ENCODE peak calls at places on chromosome 3, in four cellular contexts. N, J, E and Y are unnamed samples.

GRCh38 chr3:67329358-67329757 is 325.1 kb downstream of the SUCLG2 start:
- DNase-seq in E (peak), J (no peak), N (no peak), Y (no peak)

GRCh38 chr3:48952510-48953118 is 34.0 kb downstream of the ARIH2 start:
- DNase-seq in N (no peak), E (no peak), J (no peak), Y (no peak)

GRCh38 chr3:33438871-33439270 is 1.3 kb downstream of the UBP1 start:
- DNase-seq in E (no peak), N (no peak), J (no peak), Y (no peak)

GRCh38 chr3:16884748-16885587 is at the start of gene PLCL2:
- DNase-seq in J (peak), N (peak), E (no peak), Y (peak)

GRCh38 chr3:123629747-123630047 is 44.8 kb upstream of the HACD2 start:
- DNase-seq in N (no peak), J (no peak), E (no peak), Y (no peak)

GRCh38 chr3:24128195-24129005 is 183.3 kb downstream of the NR1D2 start:
- DNase-seq in N (no peak), E (no peak), J (no peak), Y (no peak)

GRCh38 chr3:60742606-60743145 is 508.6 kb downstream of the FHIT start:
- DNase-seq in E (no peak), J (no peak), N (no peak), Y (no peak)

GRCh38 chr3:196757876-196758739 is 18.5 kb downstream of the PAK2 start:
- DNase-seq in N (no peak), J (no peak), E (no peak), Y (no peak)

GRCh38 chr3:21500834-21501233 is 250.2 kb downstream of the ZNF385D start:
- DNase-seq in E (no peak), J (no peak), N (no peak), Y (no peak)

GRCh38 chr3:35305406-35305805 is 333.9 kb upstream of the ARPP21 start:
- DNase-seq in J (no peak), N (no peak), E (no peak), Y (no peak)

GRCh38 chr3:117217837-117218236 is 508.3 kb downstream of the TUSC7 start:
- DNase-seq in N (no peak), E (no peak), J (no peak), Y (no peak)

GRCh38 chr3:31232049-31233040 is 300.4 kb upstream of the STT3B start:
- DNase-seq in J (peak), N (no peak), E (no peak), Y (no peak)

GRCh38 chr3:177336841-177337430 is 139.7 kb upstream of the TBL1XR1 start:
- DNase-seq in N (no peak), J (no peak), E (no peak), Y (no peak)

GRCh38 chr3:177340243-177340830 is 143.1 kb upstream of the TBL1XR1 start:
- DNase-seq in N (no peak), E (no peak), J (no peak), Y (no peak)

GRCh38 chr3:177338697-177339219 is 141.5 kb upstream of the TBL1XR1 start:
- DNase-seq in N (peak), E (no peak), J (peak), Y (no peak)

GRCh38 chr3:177335728-177336127 is 138.4 kb upstream of the TBL1XR1 start:
- DNase-seq in N (no peak), E (no peak), J (no peak), Y (no peak)

GRCh38 chr3:177337548-177338331 is 140.5 kb upstream of the TBL1XR1 start:
- DNase-seq in J (no peak), N (no peak), E (peak), Y (no peak)
- TF ChIP-seq SPI1 in J (no peak), N (no peak), E (no peak), Y (no peak)

DNA sequence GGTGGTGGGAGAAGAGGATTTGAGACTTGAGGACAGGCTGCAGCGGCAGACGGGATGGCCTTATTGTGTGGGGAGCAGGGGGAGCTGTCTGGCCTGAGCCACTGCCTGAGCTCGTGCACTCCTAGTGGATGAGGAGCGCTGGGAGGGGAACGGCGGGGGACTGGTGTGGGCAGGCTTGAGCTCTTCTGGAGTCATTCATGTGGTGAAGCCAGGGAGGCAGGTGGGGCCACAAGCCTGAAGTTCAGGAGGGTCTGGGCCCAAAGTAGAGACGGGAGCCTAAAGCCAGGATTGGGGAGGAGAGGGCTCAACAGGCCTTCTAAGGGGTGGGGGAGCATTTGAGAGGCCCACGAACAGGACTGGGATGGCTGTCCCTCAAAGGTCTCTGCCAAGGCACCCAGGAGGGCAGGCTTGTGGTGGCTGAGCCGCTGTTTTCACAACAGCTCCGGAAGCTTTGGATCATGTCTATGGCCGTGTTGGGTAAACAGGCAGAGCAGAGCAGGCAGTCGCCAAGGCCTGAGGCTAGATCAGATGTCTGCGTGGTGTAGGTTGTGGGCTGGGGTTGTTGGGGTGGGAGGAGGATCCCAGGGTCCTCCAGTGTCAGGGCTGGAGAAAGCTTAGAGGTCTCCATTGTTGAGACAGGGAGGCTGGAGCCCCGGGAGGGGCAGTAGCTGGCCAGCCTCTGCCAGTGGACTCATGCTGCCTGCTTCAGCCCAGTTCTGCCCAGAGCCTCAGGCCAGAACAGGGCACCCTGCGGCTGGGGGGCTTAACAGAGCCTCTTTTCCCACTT is 8.2 kb downstream of the PRKCD start:
- DNase-seq in J (peak), N (no peak), E (no peak), Y (no peak)
- TF ChIP-seq SPI1 in J (no peak), N (no peak), E (no peak), Y (no peak)

GRCh38 chr3:134362670-134363380 is 11.4 kb downstream of the AMOTL2 start:
- DNase-seq in N (no peak), J (no peak), E (no peak), Y (no peak)
- TF ChIP-seq SPI1 in N (no peak), J (no peak), E (no peak), Y (no peak)

GRCh38 chr3:157242836-157243235 is 82.9 kb upstream of the CCNL1 start:
- DNase-seq in J (no peak), E (no peak), N (no peak), Y (no peak)

GRCh38 chr3:157247391-157247790 is 87.4 kb upstream of the CCNL1 start:
- DNase-seq in J (no peak), N (no peak), E (no peak), Y (no peak)

GRCh38 chr3:157251685-157252084 is 91.7 kb upstream of the CCNL1 start:
- DNase-seq in N (no peak), E (no peak), J (no peak), Y (no peak)

GRCh38 chr3:157248590-157249425 is 88.9 kb upstream of the CCNL1 start:
- DNase-seq in N (no peak), J (peak), E (no peak), Y (no peak)
- TF ChIP-seq SPI1 in N (no peak), J (no peak), E (no peak), Y (no peak)

GRCh38 chr3:50258979-50259378 is 10.0 kb upstream of the SEMA3B start:
- DNase-seq in J (peak), N (no peak), E (no peak), Y (no peak)
- TF ChIP-seq SPI1 in J (no peak), N (no peak), E (no peak), Y (no peak)

DNA sequence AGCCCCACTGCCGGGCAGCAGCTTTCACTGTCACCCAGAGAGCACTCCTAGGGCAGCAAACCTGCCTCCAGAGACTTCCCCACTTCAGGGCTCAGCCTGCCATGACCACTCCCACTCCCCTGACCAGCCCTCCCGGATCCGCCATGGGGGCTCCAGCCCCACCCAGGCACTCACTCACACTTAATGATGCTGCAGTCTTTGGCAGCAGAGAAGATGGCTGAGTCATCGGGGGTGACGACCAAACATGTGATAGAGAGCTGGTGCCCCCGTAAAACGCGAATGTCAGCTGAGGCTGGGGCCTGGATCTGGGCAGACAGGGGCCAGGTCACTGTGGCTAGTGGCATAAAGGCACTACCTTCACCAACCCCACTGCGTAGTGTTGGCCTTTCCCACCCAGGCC is 4.7 kb downstream of the RRP9 start:
- DNase-seq in J (no peak), E (no peak), N (peak), Y (no peak)
- TF ChIP-seq SPI1 in J (no peak), E (no peak), N (no peak), Y (no peak)

GRCh38 chr3:172512363-172512762 is 10.9 kb downstream of the TNFSF10 start:
- DNase-seq in N (no peak), J (peak), E (peak), Y (no peak)
- TF ChIP-seq SPI1 in N (peak), J (peak), E (peak), Y (peak)